ENCODE peak calls at places on chromosomes 1 and 21, in six cellular contexts. U is choroid plexus epithelial cell, D is foreskin fibroblast, C is fibroblast of pulmonary artery, V is left ventricle myocardium inferior, R is IMR-90. H is an unnamed sample.

GRCh38 chr1:117886101-117886795 is 43.2 kb downstream of the GDAP2 start:
- DNase-seq in V (no peak), U (peak; percentile 86), D (peak; percentile 31), C (peak; percentile 47), R (peak; percentile 77), H (no peak)

GRCh38 chr1:17340358-17340757 is 31.6 kb upstream of the PADI6 start:
- DNase-seq in R (no peak), V (no peak), D (no peak), C (no peak), U (no peak), H (no peak)

GRCh38 chr1:67482733-67483482 is 52.7 kb upstream of the SERBP1 start:
- DNase-seq in V (no peak), R (no peak), C (no peak), U (no peak), D (no peak), H (no peak)

GRCh38 chr1:76450229-76450628 is 375.7 kb downstream of the ST6GALNAC3 start:
- DNase-seq in C (no peak), U (no peak), V (no peak), R (no peak), D (no peak), H (no peak)

GRCh38 chr1:38585038-38585420 is 274.5 kb downstream of the RRAGC start:
- DNase-seq in V (no peak), C (no peak), U (no peak), R (no peak), D (no peak), H (no peak)

GRCh38 chr21:37582613-37583012 is 216.0 kb downstream of the DYRK1A start:
- DNase-seq in D (peak; percentile 78), C (peak; percentile 84), V (no peak), R (peak; percentile 77), U (peak; percentile 89), H (peak; percentile 49)

GRCh38 chr1:44077421-44077820 is 41.2 kb upstream of the KLF17 start:
- DNase-seq in C (peak; percentile 54), D (peak; percentile 39), R (peak; percentile 49), V (no peak), U (no peak), H (no peak)

GRCh38 chr21:28811860-28812259 is 180.8 kb downstream of the LTN1 start:
- DNase-seq in D (no peak), U (no peak), C (no peak), R (no peak), V (no peak), H (no peak)

GRCh38 chr1:207897188-207897587 is 13.7 kb downstream of the CD34 start:
- DNase-seq in D (no peak), V (no peak), U (peak; percentile 34), C (peak; percentile 52), R (no peak), H (peak; percentile 12)

GRCh38 chr21:29343517-29343916 is 44.8 kb downstream of the BACH1 start:
- DNase-seq in C (peak; percentile 67), R (peak; percentile 94), D (peak; percentile 45), V (no peak), U (peak; percentile 88), H (peak; percentile 54)

GRCh38 chr21:43340491-43341348 is 86.2 kb downstream of the SIK1 start:
- DNase-seq in C (peak; percentile 93), V (no peak), R (peak; percentile 95), U (peak; percentile 92), D (peak; percentile 63), H (peak; percentile 59)

GRCh38 chr1:212678456-212679410 is 20.9 kb downstream of the BATF3 start:
- DNase-seq in C (no peak), U (no peak), V (no peak), R (no peak), D (no peak), H (no peak)

GRCh38 chr1:172380441-172381244 is 39.8 kb upstream of the C1orf105 start:
- DNase-seq in U (no peak), D (no peak), C (no peak), V (no peak), R (no peak), H (no peak)

GRCh38 chr1:101005871-101006270 is 19.7 kb downstream of the DPH5 start:
- DNase-seq in U (peak; percentile 45), C (no peak), V (no peak), D (peak; percentile 66), R (peak; percentile 10), H (no peak)

GRCh38 chr21:42970946-42971653 is 3.3 kb upstream of the PKNOX1 start:
- DNase-seq in C (no peak), U (no peak), R (no peak), V (no peak), D (no peak), H (no peak)

GRCh38 chr1:244804841-244805240 is 30.6 kb upstream of the COX20 start:
- DNase-seq in U (no peak), C (no peak), D (no peak), V (no peak), R (no peak), H (no peak)

GRCh38 chr21:35243171-35243570 is 194.1 kb upstream of the RUNX1 start:
- DNase-seq in V (no peak), D (no peak), U (no peak), C (no peak), R (no peak), H (no peak)

GRCh38 chr1:10541286-10541685 is 66.5 kb downstream of the PEX14 start:
- DNase-seq in D (no peak), C (no peak), R (no peak), V (no peak), U (no peak), H (no peak)

GRCh38 chr1:226662704-226663326 is 76.3 kb downstream of the ITPKB start:
- DNase-seq in U (peak; percentile 96), V (peak; percentile 48), C (peak; percentile 89), R (peak; percentile 100), D (peak; percentile 96), H (peak; percentile 84)

DNA sequence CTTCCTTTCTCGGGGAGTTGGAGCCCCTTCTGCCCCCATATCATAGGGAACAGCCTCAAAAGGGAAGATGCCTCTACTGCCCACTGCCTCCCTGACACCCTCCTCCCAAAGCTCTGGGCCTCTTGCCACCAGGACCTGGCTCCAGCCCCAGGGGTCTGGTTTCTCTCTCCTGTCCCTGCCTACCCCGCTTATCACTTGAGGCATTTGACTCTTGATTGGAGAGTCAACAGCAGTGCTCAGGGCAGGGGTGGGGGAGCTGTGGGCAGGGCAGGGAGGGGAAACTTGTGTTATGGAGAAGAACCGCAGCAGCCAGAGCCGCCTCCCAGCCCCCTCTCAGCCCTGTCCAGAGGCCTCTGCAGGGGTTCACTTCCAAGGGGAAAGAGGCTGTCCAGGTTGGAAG is 573 bp downstream of the TRIM63 start:
- DNase-seq in U (no peak), D (no peak), V (peak; percentile 79), R (no peak), C (no peak), H (no peak)
- TF ChIP-seq CTCF in U (no peak), D (no peak), V (no peak), R (no peak), C (no peak), H (no peak)

GRCh38 chr1:205543351-205544305 is 39.2 kb downstream of the CDK18 start:
- DNase-seq in D (peak; percentile 87), V (peak; percentile 77), C (peak; percentile 98), U (peak; percentile 52), R (peak; percentile 82), H (peak; percentile 63)
- H3K4me3 ChIP-seq in D (peak overlapping the region; percentile 38), V (peak overlapping the region; percentile 55), C (peak overlapping the region; percentile 42), U (peak overlapping the region; percentile 8), R (peak overlapping the region; percentile 7), H (peak overlapping the region; percentile 19)

GRCh38 chr1:88609051-88609450 is 75.0 kb upstream of the PKN2 start:
- DNase-seq in V (no peak), R (no peak), U (peak; percentile 4), C (no peak), D (no peak), H (no peak)

GRCh38 chr1:88612299-88612698 is 71.8 kb upstream of the PKN2 start:
- DNase-seq in V (no peak), R (no peak), C (no peak), U (no peak), D (no peak), H (no peak)

GRCh38 chr1:88612783-88613182 is 71.3 kb upstream of the PKN2 start:
- DNase-seq in C (no peak), D (no peak), R (no peak), U (no peak), V (no peak), H (no peak)

GRCh38 chr1:88610687-88611086 is 73.4 kb upstream of the PKN2 start:
- DNase-seq in V (no peak), R (no peak), U (peak; percentile 12), C (peak; percentile 3), D (peak; percentile 7), H (no peak)

DNA sequence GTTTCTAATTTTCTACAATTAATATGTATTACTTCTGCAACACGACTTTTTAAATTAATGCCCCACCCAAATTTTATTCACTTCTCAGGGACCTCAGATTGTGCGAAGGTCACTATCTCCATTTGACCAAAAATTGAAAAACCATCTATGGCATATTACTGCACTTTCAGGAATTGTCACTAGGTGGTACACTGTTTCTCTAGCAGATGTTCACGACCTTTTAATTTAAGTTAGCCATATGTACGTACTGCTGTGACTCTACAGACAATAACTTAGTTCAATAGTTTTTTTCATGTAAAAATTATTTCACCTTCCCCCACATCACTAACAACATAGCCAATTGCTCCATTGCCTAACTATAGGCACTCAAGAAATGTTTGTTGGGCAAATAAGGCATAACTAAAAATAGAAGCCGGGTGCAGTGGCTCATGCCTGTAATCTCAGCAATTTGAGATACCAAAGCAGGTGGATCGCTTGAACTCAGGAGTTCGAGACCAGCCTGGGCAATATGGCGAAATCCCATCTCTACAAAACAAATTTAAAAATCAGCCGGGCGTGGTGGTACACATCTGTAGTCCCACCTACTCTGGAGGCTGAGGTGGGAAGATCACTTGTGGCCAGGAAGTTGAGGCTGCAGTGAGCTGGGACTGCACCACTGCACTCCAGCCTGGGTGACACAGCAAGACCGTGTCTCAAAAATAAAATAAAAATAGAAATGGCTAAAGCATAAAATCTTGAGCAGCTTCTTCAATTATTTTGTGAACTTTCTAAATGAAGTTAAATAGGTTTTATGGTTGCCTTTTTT is 75.7 kb upstream of the PKN2 start:
- DNase-seq in R (peak; percentile 37), C (peak; percentile 54), D (peak; percentile 54), V (no peak), U (peak; percentile 56), H (no peak)
- TF ChIP-seq CTCF in R (peak; percentile 57), C (peak; percentile 81), D (peak; percentile 68), V (peak; percentile 45), U (peak; percentile 69), H (peak; percentile 63)

GRCh38 chr1:84141177-84142003 is 2.7 kb upstream of the PRKACB start:
- DNase-seq in V (no peak), C (peak; percentile 54), R (peak; percentile 40), U (peak; percentile 48), D (peak; percentile 33), H (no peak)

GRCh38 chr1:84148758-84149157 is 4.7 kb downstream of the PRKACB start:
- DNase-seq in C (no peak), V (no peak), R (no peak), U (no peak), D (no peak), H (no peak)

GRCh38 chr1:84143796-84144565 is at the start of gene PRKACB:
- DNase-seq in D (peak; percentile 55), C (peak; percentile 57), U (peak; percentile 75), R (peak; percentile 62), V (no peak), H (no peak)

GRCh38 chr1:84145051-84145450 is 980 bp downstream of the PRKACB start:
- DNase-seq in V (no peak), R (peak; percentile 23), D (peak; percentile 34), U (no peak), C (no peak), H (no peak)

GRCh38 chr1:84146375-84147032 is 2.4 kb downstream of the PRKACB start:
- DNase-seq in R (peak; percentile 78), D (peak; percentile 68), C (peak; percentile 67), V (no peak), U (peak; percentile 79), H (no peak)
- H3K4me3 ChIP-seq in R (no peak overlapping the region), D (no peak overlapping the region), C (no peak overlapping the region), V (peak overlapping the region; percentile 1), U (no peak overlapping the region), H (no peak overlapping the region)

GRCh38 chr1:155175927-155176371 is 2.3 kb downstream of the TRIM46 start:
- DNase-seq in V (no peak), C (no peak), U (no peak), R (no peak), D (no peak), H (no peak)
- TF ChIP-seq CTCF in V (no peak), C (no peak), U (no peak), R (no peak), D (no peak), H (no peak)